ENCODE peak calls at places on chromosomes 3 and 15, in seven cellular contexts. H, P, B, A, T, S and G are unnamed samples.

GRCh38 chr15:36671017-36671416 is 91.6 kb downstream of the CDIN1 start:
- DNase-seq in H (no peak), P (no peak), B (peak; percentile 43), A (no peak), T (no peak), S (peak; percentile 15), G (no peak)

GRCh38 chr15:81784751-81785150 is 261.1 kb downstream of the MEX3B start:
- DNase-seq in H (no peak), P (no peak), B (no peak), A (no peak), T (no peak), S (no peak), G (no peak)

GRCh38 chr3:39144748-39145380 is 8.5 kb downstream of the CSRNP1 start:
- DNase-seq in H (no peak), P (no peak), B (no peak), A (no peak), T (no peak), S (no peak), G (no peak)

GRCh38 chr3:150970665-150971327 is 1.7 kb downstream of the CLRN1 start:
- DNase-seq in H (no peak), P (peak; percentile 90), B (peak; percentile 42), A (peak; percentile 42), T (no peak), S (no peak), G (no peak)

GRCh38 chr3:171810278-171811058 is at the start of gene PLD1:
- DNase-seq in H (peak; percentile 49), P (peak; percentile 88), B (peak; percentile 88), A (peak; percentile 60), T (peak; percentile 55), S (peak; percentile 45), G (no peak)

GRCh38 chr3:133942761-133943535 is 47.3 kb upstream of the RAB6B start:
- DNase-seq in H (no peak), P (no peak), B (no peak), A (no peak), T (no peak), S (no peak), G (no peak)

GRCh38 chr3:78079514-78079913 is 1039.6 kb downstream of the ROBO2 start:
- DNase-seq in H (no peak), P (no peak), B (no peak), A (no peak), T (no peak), S (no peak), G (no peak)

GRCh38 chr3:131733086-131733841 is 230.5 kb upstream of the MRPL3 start:
- DNase-seq in H (no peak), P (no peak), B (no peak), A (no peak), T (no peak), S (no peak), G (no peak)

GRCh38 chr3:143295201-143296080 is 175.9 kb downstream of the CHST2 start:
- DNase-seq in H (no peak), P (no peak), B (no peak), A (no peak), T (no peak), S (no peak), G (no peak)

GRCh38 chr3:127652246-127652995 is 20.3 kb upstream of the ABTB1 start:
- DNase-seq in H (no peak), P (peak; percentile 75), B (peak; percentile 64), A (no peak), T (no peak), S (no peak), G (no peak)

GRCh38 chr15:36323607-36324006 is 255.8 kb upstream of the CDIN1 start:
- DNase-seq in H (no peak), P (peak; percentile 19), B (no peak), A (peak; percentile 35), T (no peak), S (no peak), G (no peak)

GRCh38 chr3:177051419-177051818 is 145.9 kb downstream of the TBL1XR1 start:
- DNase-seq in H (no peak), P (no peak), B (no peak), A (no peak), T (no peak), S (no peak), G (no peak)

GRCh38 chr3:177596248-177596821 is 399.1 kb upstream of the TBL1XR1 start:
- DNase-seq in H (no peak), P (peak; percentile 51), B (peak; percentile 89), A (peak; percentile 12), T (no peak), S (no peak), G (no peak)

GRCh38 chr3:68986496-68987208 is 26.8 kb downstream of the EOGT start:
- DNase-seq in H (no peak), P (no peak), B (no peak), A (peak; percentile 12), T (no peak), S (no peak), G (no peak)

GRCh38 chr3:32428092-32429068 is 36.7 kb downstream of the CMTM7 start:
- DNase-seq in H (no peak), P (no peak), B (no peak), A (no peak), T (peak; percentile 42), S (no peak), G (no peak)

GRCh38 chr3:47028667-47029066 is 49.2 kb downstream of the NBEAL2 start:
- DNase-seq in H (no peak), P (no peak), B (no peak), A (no peak), T (no peak), S (no peak), G (no peak)

GRCh38 chr3:174356596-174356995 is 502.5 kb upstream of the NAALADL2 start:
- DNase-seq in H (no peak), P (no peak), B (no peak), A (no peak), T (no peak), S (no peak), G (no peak)

GRCh38 chr3:55449527-55449926 is 37.6 kb downstream of the WNT5A start:
- DNase-seq in H (no peak), P (no peak), B (no peak), A (no peak), T (no peak), S (no peak), G (no peak)

GRCh38 chr3:12443781-12444522 is 40.3 kb upstream of the TSEN2 start:
- DNase-seq in H (no peak), P (no peak), B (no peak), A (no peak), T (no peak), S (no peak), G (no peak)

GRCh38 chr3:87268646-87269211 is 7.7 kb downstream of the POU1F1 start:
- DNase-seq in H (no peak), P (no peak), B (no peak), A (no peak), T (no peak), S (no peak), G (no peak)

GRCh38 chr15:89358755-89359439 is 24.3 kb upstream of the POLG start:
- DNase-seq in H (peak; percentile 56), P (peak; percentile 73), B (peak; percentile 73), A (peak; percentile 37), T (peak; percentile 84), S (peak; percentile 67), G (peak; percentile 56)

GRCh38 chr3:33196538-33196937 is 22.1 kb downstream of the SUSD5 start:
- DNase-seq in H (no peak), P (no peak), B (peak; percentile 17), A (no peak), T (no peak), S (no peak), G (no peak)

GRCh38 chr3:36318584-36319200 is 61.6 kb upstream of the STAC start:
- DNase-seq in H (no peak), P (no peak), B (peak; percentile 86), A (no peak), T (no peak), S (no peak), G (no peak)

GRCh38 chr3:120470870-120471269 is 20.1 kb upstream of the FSTL1 start:
- DNase-seq in H (no peak), P (no peak), B (peak; percentile 9), A (no peak), T (no peak), S (no peak), G (no peak)

GRCh38 chr15:74025436-74025835 is 30.9 kb downstream of the PML start:
- DNase-seq in H (no peak), P (no peak), B (no peak), A (peak; percentile 51), T (no peak), S (no peak), G (no peak)

GRCh38 chr3:120726784-120727183 is 15.5 kb downstream of the RABL3 start:
- DNase-seq in H (no peak), P (no peak), B (no peak), A (no peak), T (no peak), S (no peak), G (no peak)